ENCODE peak calls at places on chromosome 12, in six cellular contexts. W is LoVo; N is stimulated activated CD4-positive, alpha-beta T cell treated with anti-CD3 and anti-CD28 coated beads, Interleukin-4, amount 100 ng/mL, for 24 hours; V is prostate gland; F is naive B cell; C is stimulated activated CD8-positive, alpha-beta memory T cell treated with anti-CD3 and anti-CD28 coated beads, Interleukin-15, amount 100 ng/mL, for 4 hours. T is an unnamed sample.

GRCh38 chr12:105264771-105265170 is 28.8 kb upstream of the APPL2 start:
- DNase-seq in W (no peak), N (no peak), V (no peak), F (no peak), C (no peak), T (no peak)

GRCh38 chr12:57483466-57483865 is 3.8 kb upstream of the ARHGAP9 start:
- DNase-seq in W (no peak), N (no peak), V (no peak), F (no peak), C (no peak), T (no peak)

GRCh38 chr12:120056739-120057138 is 59.8 kb downstream of the RAB35 start:
- DNase-seq in W (no peak), N (no peak), V (no peak), F (no peak), C (no peak), T (no peak)

GRCh38 chr12:117000316-117000715 is 89.6 kb downstream of the FBXW8 start:
- DNase-seq in W (no peak), N (no peak), V (no peak), F (no peak), C (no peak), T (no peak)

GRCh38 chr12:105257321-105257728 is 21.4 kb upstream of the APPL2 start:
- DNase-seq in W (peak), N (no peak), V (no peak), F (no peak), C (no peak), T (no peak)

GRCh38 chr12:50734409-50735263 is 29.3 kb upstream of the ATF1 start:
- DNase-seq in W (no peak), N (peak), V (no peak), F (no peak), C (no peak), T (no peak)

GRCh38 chr12:27866382-27867101 is 86.5 kb upstream of the MANSC4 start:
- DNase-seq in W (no peak), N (no peak), V (no peak), F (no peak), C (no peak), T (no peak)

GRCh38 chr12:52380271-52380694 is 5.2 kb downstream of the KRT84 start:
- DNase-seq in W (no peak), N (no peak), V (peak), F (no peak), C (no peak), T (no peak)

GRCh38 chr12:57890191-57891120 is 43.9 kb upstream of the CTDSP2 start:
- DNase-seq in W (peak), N (no peak), V (no peak), F (no peak), C (no peak), T (no peak)

GRCh38 chr12:8449293-8449944 is 6.3 kb upstream of the CLEC6A start:
- DNase-seq in W (no peak), N (no peak), V (no peak), F (no peak), C (no peak), T (no peak)

T was measured in NCI-H1048.